ENCODE peak calls at places on chromosome 14, in four cellular contexts. P is Calu3, I is heart left ventricle, R is GM10248. V is an unnamed sample.

GRCh38 chr14:20494935-20495766 is 10.2 kb upstream of the RNASE10 start:
- DNase-seq in R (no peak), P (peak), I (no peak), V (no peak)

GRCh38 chr14:101062611-101063010 is 159.1 kb upstream of the RTL1 start:
- DNase-seq in R (no peak), P (no peak), I (peak), V (no peak)

GRCh38 chr14:103121846-103122577 is 1.2 kb upstream of the TNFAIP2 start:
- DNase-seq in R (no peak), I (peak), P (peak), V (peak)

GRCh38 chr14:103109789-103110415 is 13.4 kb upstream of the TNFAIP2 start:
- DNase-seq in P (no peak), I (no peak), R (no peak), V (no peak)

GRCh38 chr14:69999246-69999645 is 120.0 kb downstream of the SMOC1 start:
- DNase-seq in I (no peak), R (no peak), P (peak), V (no peak)

GRCh38 chr14:69464829-69465228 is 19.7 kb upstream of the PLEKHD1 start:
- DNase-seq in R (no peak), I (no peak), P (peak), V (no peak)

GRCh38 chr14:72924332-72924731 is 1.9 kb upstream of the DCAF4 start:
- DNase-seq in P (peak), I (peak), R (no peak), V (no peak)

GRCh38 chr14:55062517-55063351 is 11.3 kb downstream of the MAPK1IP1L start:
- DNase-seq in R (no peak), I (peak), P (no peak), V (no peak)

GRCh38 chr14:99063620-99064225 is 208.3 kb downstream of the BCL11B start:
- DNase-seq in I (no peak), P (peak), R (no peak), V (no peak)

DNA sequence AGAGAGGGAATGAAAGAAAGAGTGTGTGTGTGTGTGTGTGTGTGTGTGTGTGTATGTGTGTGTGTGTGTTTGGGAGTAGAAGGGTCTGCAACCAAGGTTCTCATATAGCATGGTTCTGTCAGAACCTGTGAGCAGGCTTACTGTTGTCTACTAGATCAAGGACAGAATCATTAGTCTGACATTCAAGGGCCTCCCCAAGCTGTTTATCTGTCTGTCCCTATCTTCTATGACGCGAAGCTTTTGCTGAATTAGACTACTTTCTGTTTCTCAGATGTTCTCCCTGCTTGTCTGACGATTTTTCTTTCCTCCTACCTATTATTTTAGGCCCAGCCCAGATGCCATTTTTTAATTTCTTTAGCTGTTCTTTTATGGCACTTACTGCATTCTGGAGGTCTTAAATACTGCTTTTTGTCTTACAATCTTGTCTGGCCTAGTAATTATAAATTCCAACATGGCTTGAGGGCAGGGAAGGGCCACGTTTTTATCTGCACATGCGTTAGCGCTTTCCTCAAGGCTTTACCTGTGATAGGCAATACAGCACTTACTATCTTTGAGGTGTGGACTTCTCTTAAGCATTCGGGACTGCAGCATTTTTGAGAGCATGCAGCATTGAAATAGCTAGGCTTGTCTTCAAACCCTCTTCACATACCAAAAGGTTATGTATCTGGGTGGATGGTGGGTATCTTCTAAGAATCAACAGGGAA is 150.2 kb downstream of the TTLL5 start:
- DNase-seq in R (no peak), P (no peak), I (no peak), V (no peak)
- TF ChIP-seq CTCF in R (no peak), P (no peak), I (no peak), V (no peak)

GRCh38 chr14:56339855-56340701 is 221.9 kb downstream of the PELI2 start:
- DNase-seq in R (peak), P (peak), I (peak), V (peak)
- TF ChIP-seq CTCF in R (peak), P (no peak), I (peak), V (peak)

GRCh38 chr14:36647827-36648753 is 13.6 kb upstream of the PAX9 start:
- DNase-seq in I (no peak), P (peak), R (peak), V (peak)
- TF ChIP-seq CTCF in I (peak), P (peak), R (no peak), V (no peak)

DNA sequence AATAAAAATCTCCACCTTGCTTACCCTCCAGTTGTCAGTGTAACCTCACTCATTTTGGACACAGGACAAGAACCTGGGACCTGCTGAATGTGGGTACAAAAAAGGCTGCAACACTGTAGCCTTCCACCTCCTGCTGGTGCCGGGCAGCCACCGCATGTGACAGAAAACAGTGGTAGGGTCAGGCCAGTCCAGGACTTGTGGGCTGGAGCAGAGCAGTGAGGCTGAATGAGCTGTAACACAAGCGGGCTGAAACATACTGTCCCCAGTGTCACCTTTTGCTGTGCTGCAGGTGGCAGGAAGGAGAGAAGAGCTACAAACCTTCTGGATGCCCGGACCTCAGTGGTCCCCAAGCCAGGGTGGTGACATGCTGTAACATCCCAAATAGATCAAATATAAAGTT is 465.4 kb upstream of the FOXG1 start:
- DNase-seq in R (no peak), P (no peak), I (no peak), V (no peak)
- TF ChIP-seq CTCF in R (no peak), P (no peak), I (no peak), V (no peak)

V was measured in endothelial cell.